ENCODE peak calls at places on chromosome 5, in five cellular contexts. W, R, E, X and Y are unnamed samples.

GRCh38 chr5:148471379-148471778 is 87.6 kb downstream of the FBXO38 start:
- DNase-seq in W (no peak), R (no peak), E (no peak), X (peak), Y (no peak)

GRCh38 chr5:75509956-75510355 is 1.5 kb downstream of the CERT1 start:
- DNase-seq in W (no peak), R (peak), E (no peak), X (peak), Y (no peak)

GRCh38 chr5:128163991-128164390 is 80.4 kb downstream of the SLC12A2 start:
- DNase-seq in W (no peak), R (peak), E (no peak), X (peak), Y (no peak)

GRCh38 chr5:149038336-149039075 is 24.4 kb downstream of the SH3TC2 start:
- DNase-seq in W (no peak), R (no peak), E (peak), X (peak), Y (no peak)

GRCh38 chr5:28807230-28807629 is 1768.8 kb upstream of the CDH9 start:
- DNase-seq in W (no peak), R (peak), E (no peak), X (peak), Y (no peak)

GRCh38 chr5:161481922-161482321 is 64.6 kb downstream of the GABRB2 start:
- DNase-seq in W (no peak), R (no peak), E (no peak), X (no peak), Y (no peak)

GRCh38 chr5:56328753-56329560 is 95.8 kb upstream of the ANKRD55 start:
- DNase-seq in W (no peak), R (no peak), E (peak), X (peak), Y (no peak)

GRCh38 chr5:98231089-98231488 is 542.4 kb upstream of the RGMB start:
- DNase-seq in W (no peak), R (no peak), E (no peak), X (no peak), Y (no peak)

GRCh38 chr5:137148656-137149055 is 350.5 kb downstream of the SPOCK1 start:
- DNase-seq in W (no peak), R (no peak), E (no peak), X (no peak), Y (no peak)

GRCh38 chr5:135864503-135865443 is 30.3 kb downstream of the SLC25A48 start:
- DNase-seq in W (no peak), R (no peak), E (no peak), X (no peak), Y (no peak)